ENCODE peak calls at places on chromosomes 2 and 18, in eight cellular contexts. X, C, W, J, R, K, E and Y are unnamed samples.

GRCh38 chr18:21134895-21135294 is 23.3 kb upstream of the ROCK1 start:
- DNase-seq in X (no peak), C (peak; percentile 72), W (peak; percentile 8), J (peak; percentile 43), R (no peak), K (no peak), E (no peak), Y (no peak)

GRCh38 chr18:51013259-51013658 is 16.8 kb upstream of the SMAD4 start:
- DNase-seq in X (no peak), C (no peak), W (no peak), J (no peak), R (no peak), K (no peak), E (no peak), Y (no peak)

GRCh38 chr2:226524381-226524843 is 275.2 kb downstream of the IRS1 start:
- DNase-seq in X (no peak), C (no peak), W (no peak), J (peak; percentile 57), R (no peak), K (peak; percentile 39), E (no peak), Y (no peak)

GRCh38 chr18:55320399-55321255 is 267.4 kb downstream of the TCF4 start:
- DNase-seq in X (no peak), C (peak; percentile 69), W (no peak), J (no peak), R (no peak), K (no peak), E (no peak), Y (no peak)

GRCh38 chr18:31648966-31649429 is 35.4 kb downstream of the B4GALT6 start:
- DNase-seq in X (no peak), C (no peak), W (no peak), J (peak; percentile 68), R (no peak), K (peak; percentile 13), E (no peak), Y (no peak)

GRCh38 chr2:190922411-190922810 is 41.8 kb downstream of the GLS start:
- DNase-seq in X (no peak), C (no peak), W (no peak), J (no peak), R (no peak), K (no peak), E (no peak), Y (no peak)

GRCh38 chr2:33071591-33071990 is 124.8 kb downstream of the LTBP1 start:
- DNase-seq in X (no peak), C (no peak), W (no peak), J (no peak), R (no peak), K (no peak), E (no peak), Y (no peak)

GRCh38 chr2:29841386-29842004 is 79.9 kb downstream of the ALK start:
- DNase-seq in X (no peak), C (peak; percentile 72), W (no peak), J (peak; percentile 42), R (peak; percentile 64), K (peak; percentile 30), E (no peak), Y (no peak)

GRCh38 chr2:161337247-161337646 is 29.0 kb downstream of the PSMD14 start:
- DNase-seq in X (no peak), C (no peak), W (no peak), J (no peak), R (no peak), K (no peak), E (no peak), Y (no peak)

GRCh38 chr2:70779911-70780580 is 10.4 kb downstream of the FIGLA start:
- DNase-seq in X (no peak), C (no peak), W (no peak), J (peak; percentile 76), R (no peak), K (no peak), E (no peak), Y (no peak)

GRCh38 chr2:97724073-97724410 is 10.7 kb downstream of the ZAP70 start:
- DNase-seq in X (peak; percentile 43), C (no peak), W (no peak), J (no peak), R (no peak), K (no peak), E (no peak), Y (no peak)

GRCh38 chr2:179180242-179180641 is 84.4 kb downstream of the SESTD1 start:
- DNase-seq in X (no peak), C (no peak), W (no peak), J (no peak), R (no peak), K (peak; percentile 75), E (no peak), Y (no peak)

GRCh38 chr2:195458936-195459335 is 198.1 kb upstream of the SLC39A10 start:
- DNase-seq in X (no peak), C (no peak), W (no peak), J (peak; percentile 14), R (no peak), K (no peak), E (no peak), Y (no peak)

GRCh38 chr2:196205891-196206408 is 34.6 kb upstream of the STK17B start:
- DNase-seq in X (no peak), C (no peak), W (no peak), J (peak; percentile 31), R (no peak), K (no peak), E (no peak), Y (no peak)

GRCh38 chr2:206049387-206049786 is 36.6 kb downstream of the INO80D start:
- DNase-seq in X (no peak), C (no peak), W (no peak), J (no peak), R (no peak), K (no peak), E (no peak), Y (no peak)

GRCh38 chr18:14928396-14928795 is 180.4 kb downstream of the ANKRD30B start:
- DNase-seq in X (no peak), C (no peak), W (no peak), J (no peak), R (no peak), K (no peak), E (no peak), Y (no peak)

GRCh38 chr2:183718246-183718645 is 594.0 kb downstream of the NUP35 start:
- DNase-seq in X (no peak), C (no peak), W (no peak), J (no peak), R (no peak), K (no peak), E (no peak), Y (no peak)

GRCh38 chr2:218286570-218287459 is 5.5 kb downstream of the TMBIM1 start:
- DNase-seq in X (peak; percentile 83), C (peak; percentile 75), W (peak; percentile 71), J (peak; percentile 97), R (peak; percentile 93), K (peak; percentile 96), E (peak; percentile 92), Y (peak; percentile 94)

GRCh38 chr18:3725100-3725499 is 275.1 kb downstream of the TGIF1 start:
- DNase-seq in X (no peak), C (no peak), W (no peak), J (no peak), R (no peak), K (no peak), E (no peak), Y (no peak)

GRCh38 chr18:26546170-26546874 is 2.0 kb downstream of the KCTD1 start:
- DNase-seq in X (no peak), C (no peak), W (no peak), J (peak; percentile 54), R (no peak), K (no peak), E (no peak), Y (no peak)

GRCh38 chr2:129302815-129303214 is 676.7 kb upstream of the RAB6C start:
- DNase-seq in X (no peak), C (no peak), W (no peak), J (no peak), R (no peak), K (no peak), E (no peak), Y (no peak)

GRCh38 chr2:223751012-223751411 is 86.4 kb downstream of the AP1S3 start:
- DNase-seq in X (no peak), C (no peak), W (no peak), J (no peak), R (no peak), K (peak; percentile 18), E (no peak), Y (no peak)

GRCh38 chr2:62505109-62505508 is 886 bp downstream of the TMEM17 start:
- DNase-seq in X (no peak), C (no peak), W (no peak), J (no peak), R (no peak), K (no peak), E (no peak), Y (no peak)

GRCh38 chr2:75053484-75054112 is 95.2 kb downstream of the POLE4 start:
- DNase-seq in X (no peak), C (peak; percentile 71), W (no peak), J (peak; percentile 56), R (peak; percentile 71), K (peak; percentile 65), E (no peak), Y (no peak)

GRCh38 chr2:238912916-238913875 is 65.3 kb downstream of the TWIST2 start:
- DNase-seq in X (no peak), C (no peak), W (no peak), J (no peak), R (peak; percentile 46), K (no peak), E (no peak), Y (no peak)

GRCh38 chr18:79922971-79923411 is 28.5 kb downstream of the SLC66A2 start:
- DNase-seq in X (peak; percentile 21), C (no peak), W (no peak), J (no peak), R (no peak), K (no peak), E (no peak), Y (peak; percentile 57)

GRCh38 chr2:69773201-69773600 is 31.3 kb downstream of the ANXA4 start:
- DNase-seq in X (no peak), C (no peak), W (no peak), J (peak; percentile 74), R (no peak), K (no peak), E (no peak), Y (no peak)

GRCh38 chr2:239184968-239185903 is 215.6 kb downstream of the HDAC4 start:
- DNase-seq in X (peak; percentile 35), C (no peak), W (no peak), J (no peak), R (no peak), K (no peak), E (no peak), Y (peak; percentile 34)